ENCODE peak calls at places on chromosomes 6 and 20, in four cellular contexts. O is GM20000, U is PC-9, W is pancreas. T is an unnamed sample.
A peak's percentile ranks its signal among the peaks of the same experiment; 100 is the strongest.

GRCh38 chr6:46979206-46979605 is 57.5 kb upstream of the ADGRF5 start:
- DNase-seq in O (no peak), U (no peak), W (no peak), T (no peak)

GRCh38 chr6:127483399-127484055 is 24.3 kb upstream of the KIAA0408 start:
- DNase-seq in O (no peak), U (no peak), W (no peak), T (no peak)

GRCh38 chr20:1118336-1119127 is at the start of gene PSMF1:
- DNase-seq in O (peak; percentile 91), U (peak; percentile 84), W (peak; percentile 97), T (peak; percentile 36)

GRCh38 chr20:57006411-57007170 is 259.9 kb downstream of the BMP7 start:
- DNase-seq in O (no peak), U (peak; percentile 66), W (no peak), T (peak; percentile 16)

GRCh38 chr6:157143171-157143884 is 180.0 kb downstream of the TMEM242 start:
- DNase-seq in O (no peak), U (no peak), W (no peak), T (no peak)

GRCh38 chr6:145814035-145814500 is 527 bp downstream of the FBXO30 start:
- DNase-seq in O (no peak), U (no peak), W (no peak), T (no peak)

GRCh38 chr20:18165553-18165952 is 27.9 kb downstream of the KAT14 start:
- DNase-seq in O (no peak), U (no peak), W (no peak), T (no peak)

GRCh38 chr6:139545474-139546116 is 171.1 kb upstream of the CITED2 start:
- DNase-seq in O (no peak), U (no peak), W (no peak), T (no peak)

GRCh38 chr6:125014157-125014957 is 52.1 kb downstream of the RNF217 start:
- DNase-seq in O (no peak), U (no peak), W (no peak), T (peak; percentile 50)

GRCh38 chr6:111750753-111751684 is 122.2 kb downstream of the FYN start:
- DNase-seq in O (peak; percentile 58), U (no peak), W (no peak), T (no peak)

GRCh38 chr6:170206317-170206621 is 84.6 kb downstream of the DLL1 start:
- DNase-seq in O (no peak), U (no peak), W (no peak), T (no peak)

GRCh38 chr6:155183095-155183494 is 80.7 kb upstream of the CLDN20 start:
- DNase-seq in O (peak; percentile 35), U (no peak), W (no peak), T (no peak)

GRCh38 chr6:24991748-24992467 is 56.1 kb upstream of the RIPOR2 start:
- DNase-seq in O (peak; percentile 64), U (no peak), W (peak; percentile 59), T (no peak)

GRCh38 chr20:43975096-43975768 is 60.6 kb downstream of the TOX2 start:
- DNase-seq in O (no peak), U (peak; percentile 87), W (no peak), T (peak; percentile 53)

GRCh38 chr6:117495873-117496272 is 13.4 kb downstream of the DCBLD1 start:
- DNase-seq in O (no peak), U (no peak), W (no peak), T (no peak)

GRCh38 chr6:34066772-34067770 is 78.8 kb downstream of the GRM4 start:
- DNase-seq in O (no peak), U (no peak), W (no peak), T (no peak)
- TF ChIP-seq CTCF in O (no peak), U (no peak), W (no peak), T (no peak)

GRCh38 chr6:105645958-105646357 is 243.1 kb upstream of the PREP start:
- DNase-seq in O (no peak), U (peak; percentile 6), W (no peak), T (no peak)

GRCh38 chr6:105642708-105643107 is 239.8 kb upstream of the PREP start:
- DNase-seq in O (no peak), U (no peak), W (no peak), T (peak; percentile 34)

GRCh38 chr6:105645166-105645565 is 242.3 kb upstream of the PREP start:
- DNase-seq in O (no peak), U (peak; percentile 10), W (no peak), T (no peak)

GRCh38 chr6:105646391-105646867 is 243.5 kb upstream of the PREP start:
- DNase-seq in O (peak; percentile 69), U (peak; percentile 46), W (no peak), T (no peak)

GRCh38 chr6:105644073-105644489 is 241.2 kb upstream of the PREP start:
- DNase-seq in O (no peak), U (peak; percentile 32), W (no peak), T (no peak)
- TF ChIP-seq CTCF in O (no peak), U (no peak), W (no peak), T (no peak)

DNA sequence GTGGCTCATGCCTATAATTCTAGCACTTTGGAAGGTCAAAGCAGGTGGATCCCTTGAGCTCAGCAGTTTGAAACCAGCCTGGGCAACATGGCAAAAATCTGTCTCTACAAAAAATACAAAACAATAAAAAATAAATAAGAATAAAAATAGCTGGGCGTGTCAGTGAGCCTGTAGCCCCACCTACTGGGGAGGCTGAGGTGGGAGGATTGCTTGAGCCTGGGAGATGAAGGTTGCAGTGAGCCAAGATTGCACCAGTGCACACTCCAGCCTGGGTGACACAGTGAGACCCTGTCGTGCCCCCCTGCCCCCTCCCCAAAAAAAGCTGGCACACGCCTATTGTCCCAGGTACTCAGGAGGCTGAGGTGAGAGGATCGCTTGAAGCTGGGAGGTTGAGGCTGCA is 35.1 kb upstream of the SRPK1 start:
- DNase-seq in O (no peak), U (no peak), W (no peak), T (no peak)
- TF ChIP-seq CTCF in O (peak; percentile 24), U (peak; percentile 60), W (no peak), T (no peak)

GRCh38 chr20:63521602-63522001 is 1.0 kb downstream of the PPDPF start:
- DNase-seq in O (no peak), U (no peak), W (peak; percentile 62), T (no peak)
- TF ChIP-seq CTCF in O (no peak), U (no peak), W (no peak), T (no peak)

GRCh38 chr6:89539779-89540178 is 98.8 kb downstream of the LYRM2 start:
- DNase-seq in O (no peak), U (no peak), W (no peak), T (no peak)

GRCh38 chr6:89530982-89531381 is 98.0 kb downstream of the ANKRD6 start:
- DNase-seq in O (no peak), U (no peak), W (no peak), T (no peak)

DNA sequence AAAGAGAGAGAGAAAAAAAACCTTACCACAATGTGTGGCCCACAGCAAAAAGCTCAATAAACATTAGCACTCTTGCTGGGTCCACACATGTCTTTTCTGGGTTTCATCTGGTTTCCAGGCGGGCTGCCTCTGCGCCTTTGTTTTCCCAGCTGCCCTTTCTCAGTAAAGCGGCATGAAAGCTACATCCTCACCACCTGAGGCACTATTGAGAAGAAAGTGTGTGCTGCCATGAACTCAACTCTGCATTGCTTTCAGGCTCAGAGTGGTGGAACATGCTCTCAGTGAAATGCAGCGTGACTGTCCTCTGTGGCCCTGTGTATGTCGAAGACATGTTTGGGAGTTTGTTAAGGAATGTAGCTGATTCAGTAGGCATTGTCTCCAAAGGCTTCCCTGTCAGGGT is 102.3 kb downstream of the LYRM2 start:
- DNase-seq in O (no peak), U (no peak), W (no peak), T (no peak)
- TF ChIP-seq CTCF in O (no peak), U (no peak), W (no peak), T (no peak)

GRCh38 chr6:114108119-114109002 is 137.4 kb upstream of the HDAC2 start:
- DNase-seq in O (peak; percentile 36), U (peak; percentile 60), W (peak; percentile 85), T (no peak)
- TF ChIP-seq CTCF in O (peak; percentile 57), U (peak; percentile 87), W (peak; percentile 33), T (peak; percentile 73)

GRCh38 chr6:1379026-1379809 is 10.2 kb upstream of the FOXF2 start:
- DNase-seq in O (peak; percentile 58), U (no peak), W (no peak), T (no peak)
- TF ChIP-seq CTCF in O (no peak), U (no peak), W (no peak), T (no peak)

GRCh38 chr20:59324441-59324840 is 24.0 kb downstream of the EDN3 start:
- DNase-seq in O (no peak), U (no peak), W (no peak), T (no peak)
- TF ChIP-seq CTCF in O (no peak), U (no peak), W (no peak), T (no peak)

GRCh38 chr6:152121910-152122309 is 314.4 kb downstream of the ESR1 start:
- DNase-seq in O (no peak), U (no peak), W (no peak), T (no peak)

GRCh38 chr6:152112503-152113261 is 305.2 kb downstream of the ESR1 start:
- DNase-seq in O (no peak), U (no peak), W (peak; percentile 78), T (no peak)

GRCh38 chr6:152118678-152119077 is 311.2 kb downstream of the ESR1 start:
- DNase-seq in O (no peak), U (no peak), W (no peak), T (no peak)

GRCh38 chr6:152118224-152118623 is 310.7 kb downstream of the ESR1 start:
- DNase-seq in O (no peak), U (no peak), W (no peak), T (no peak)

GRCh38 chr6:152117156-152118129 is 310.0 kb downstream of the ESR1 start:
- DNase-seq in O (peak; percentile 24), U (no peak), W (no peak), T (no peak)
- TF ChIP-seq CTCF in O (no peak), U (no peak), W (no peak), T (no peak)

DNA sequence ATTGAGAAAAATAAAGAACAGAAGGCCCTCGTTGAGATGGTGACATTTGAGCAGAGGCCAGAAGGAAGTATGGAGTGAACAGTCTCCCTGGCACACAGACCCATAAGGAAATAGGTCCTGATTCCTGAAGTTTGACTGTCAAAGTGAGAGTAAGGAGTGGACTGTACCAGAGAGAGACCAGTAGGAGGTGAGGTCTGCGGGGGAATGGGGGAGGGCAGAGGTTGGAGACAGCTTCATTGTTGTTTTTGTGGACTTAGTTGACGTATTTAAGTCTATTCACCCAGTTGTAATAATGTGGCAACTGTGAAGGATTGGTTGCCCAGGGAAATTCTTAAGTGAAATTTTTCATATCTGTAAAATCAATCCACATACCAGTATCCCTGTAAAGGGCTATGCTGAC is 110.7 kb downstream of the TFAP2B start:
- DNase-seq in O (no peak), U (no peak), W (no peak), T (no peak)
- TF ChIP-seq CTCF in O (no peak), U (no peak), W (no peak), T (no peak)

T was measured in AG04449.